ENCODE peak calls at places on chromosome 21, in six cellular contexts. C, U, D, P, O and R are unnamed samples.
A peak's percentile ranks its signal among the peaks of the same experiment; 100 is the strongest.

GRCh38 chr21:33332143-33332542 is 7.4 kb downstream of the IFNAR1 start:
- DNase-seq in O (no peak), D (no peak), P (no peak), C (no peak), U (no peak), R (no peak)

GRCh38 chr21:29538115-29538514 is 239.4 kb downstream of the BACH1 start:
- DNase-seq in O (no peak), C (no peak), D (no peak), U (peak; percentile 77), P (no peak), R (no peak)

GRCh38 chr21:10521091-10521598 is at the start of gene TPTE:
- DNase-seq in D (no peak), U (no peak), P (no peak), O (no peak), C (no peak), R (no peak)

GRCh38 chr21:36927718-36928117 is 38.8 kb downstream of the HLCS start:
- DNase-seq in D (no peak), C (peak; percentile 50), P (peak; percentile 66), O (peak; percentile 80), U (peak; percentile 83), R (peak; percentile 75)

GRCh38 chr21:35226302-35226701 is 177.2 kb upstream of the RUNX1 start:
- DNase-seq in O (no peak), D (no peak), P (peak; percentile 29), U (peak; percentile 59), C (no peak), R (no peak)

GRCh38 chr21:42843021-42843420 is 36.3 kb downstream of the WDR4 start:
- DNase-seq in P (no peak), U (no peak), C (no peak), O (no peak), D (no peak), R (no peak)

GRCh38 chr21:25895565-25896205 is 160.9 kb downstream of the GABPA start:
- DNase-seq in U (peak; percentile 36), O (no peak), C (no peak), P (no peak), D (no peak), R (no peak)

GRCh38 chr21:42666023-42666747 is 12.8 kb downstream of the PDE9A start:
- DNase-seq in P (no peak), C (no peak), D (no peak), U (no peak), O (no peak), R (peak; percentile 69)

GRCh38 chr21:36788116-36788515 is 89.2 kb downstream of the SIM2 start:
- DNase-seq in U (no peak), D (no peak), C (no peak), P (peak; percentile 82), O (no peak), R (no peak)

GRCh38 chr21:45380566-45380965 is 24.4 kb upstream of the COL18A1 start:
- DNase-seq in P (no peak), U (no peak), C (no peak), D (no peak), O (peak; percentile 11), R (no peak)

GRCh38 chr21:15592271-15592860 is 137.4 kb upstream of the USP25 start:
- DNase-seq in P (peak; percentile 54), U (peak; percentile 59), D (no peak), O (no peak), C (peak; percentile 3), R (no peak)

GRCh38 chr21:44706706-44707615 is 4.4 kb downstream of the TSPEAR start:
- DNase-seq in C (no peak), O (no peak), P (no peak), D (no peak), U (no peak), R (peak; percentile 19)

GRCh38 chr21:40902299-40902698 is 55.3 kb upstream of the DSCAM start:
- DNase-seq in O (no peak), D (no peak), U (no peak), C (no peak), P (no peak), R (no peak)

GRCh38 chr21:44482581-44483287 is 27.4 kb downstream of the LRRC3 start:
- DNase-seq in C (peak; percentile 64), O (no peak), P (no peak), U (no peak), D (no peak), R (no peak)